ENCODE peak calls at places on chromosome 5, in four cellular contexts. D is H9, Y is mesenchymal stem cell, F is IMR-90. L is an unnamed sample.

GRCh38 chr5:176620333-176620981 is 9.9 kb downstream of the SNCB start:
- DNase-seq in F (no peak), Y (peak), D (peak), L (no peak)

GRCh38 chr5:173744527-173744926 is 128.1 kb upstream of the BOD1 start:
- DNase-seq in F (no peak), D (no peak), Y (no peak), L (no peak)

GRCh38 chr5:134577022-134577795 is 51.7 kb downstream of the JADE2 start:
- DNase-seq in F (peak), D (no peak), Y (peak), L (no peak)

GRCh38 chr5:115295775-115296129 is 702 bp downstream of the CCDC112 start:
- DNase-seq in D (no peak), Y (no peak), F (no peak), L (no peak)

GRCh38 chr5:116465411-116465810 is 109.2 kb downstream of the SEMA6A start:
- DNase-seq in F (no peak), Y (no peak), D (no peak), L (no peak)

GRCh38 chr5:53997736-53998627 is 312.4 kb downstream of the ARL15 start:
- DNase-seq in F (no peak), D (no peak), Y (no peak), L (no peak)

GRCh38 chr5:3828761-3829160 is 233.1 kb downstream of the IRX1 start:
- DNase-seq in Y (no peak), F (no peak), D (no peak), L (no peak)

GRCh38 chr5:2832394-2832793 is 80.9 kb upstream of the IRX2 start:
- DNase-seq in F (no peak), Y (no peak), D (no peak), L (no peak)

GRCh38 chr5:56684159-56684558 is 131.2 kb upstream of the MAP3K1 start:
- DNase-seq in Y (no peak), F (no peak), D (no peak), L (no peak)

GRCh38 chr5:176188506-176189193 is 49.6 kb upstream of the SIMC1 start:
- DNase-seq in D (no peak), F (no peak), Y (no peak), L (no peak)

GRCh38 chr5:41087461-41087860 is 16.3 kb upstream of the MROH2B start:
- DNase-seq in Y (no peak), D (no peak), F (peak), L (no peak)

GRCh38 chr5:170206958-170207357 is 25.8 kb upstream of the C5orf58 start:
- DNase-seq in Y (no peak), F (no peak), D (no peak), L (no peak)

GRCh38 chr5:23208959-23209431 is 298.4 kb upstream of the PRDM9 start:
- DNase-seq in Y (peak), F (peak), D (peak), L (peak)

GRCh38 chr5:151048526-151048925 is 28.1 kb downstream of the GPX3 start:
- DNase-seq in D (peak), F (no peak), Y (peak), L (peak)

GRCh38 chr5:143923634-143924265 is 111.8 kb downstream of the HMHB1 start:
- DNase-seq in Y (peak), D (no peak), F (peak), L (no peak)

GRCh38 chr5:99866740-99867139 is 668.4 kb upstream of the FAM174A start:
- DNase-seq in F (no peak), D (no peak), Y (no peak), L (no peak)

GRCh38 chr5:108801776-108802175 is 54.1 kb downstream of the FER start:
- DNase-seq in Y (peak), F (peak), D (no peak), L (no peak)

GRCh38 chr5:127916875-127917573 is 166.5 kb upstream of the SLC12A2 start:
- DNase-seq in D (no peak), F (no peak), Y (peak), L (no peak)

GRCh38 chr5:8058626-8059180 is 189.8 kb downstream of the MTRR start:
- DNase-seq in F (no peak), Y (no peak), D (no peak), L (no peak)

GRCh38 chr5:2207109-2207399 is 324.3 kb upstream of the IRX4 start:
- DNase-seq in D (no peak), F (no peak), Y (no peak), L (no peak)

GRCh38 chr5:9551567-9551966 is 5.7 kb upstream of the SEMA5A start:
- DNase-seq in F (no peak), D (no peak), Y (no peak), L (no peak)

GRCh38 chr5:166497705-166498104 is 1793.7 kb upstream of the WWC1 start:
- DNase-seq in D (no peak), Y (no peak), F (no peak), L (no peak)

GRCh38 chr5:180494510-180495181 is 467 bp downstream of the CNOT6 start:
- DNase-seq in D (peak), Y (peak), F (no peak), L (no peak)

GRCh38 chr5:175867587-175868347 is 3.6 kb upstream of the CPLX2 start:
- DNase-seq in D (peak), Y (no peak), F (no peak), L (peak)

GRCh38 chr5:34530637-34531036 is 125.5 kb upstream of the RAI14 start:
- DNase-seq in Y (no peak), F (peak), D (no peak), L (no peak)

GRCh38 chr5:79535477-79536192 is 21.7 kb upstream of the HOMER1 start:
- DNase-seq in D (no peak), F (peak), Y (peak), L (no peak)

GRCh38 chr5:131164931-131165727 is at the start of gene HINT1:
- DNase-seq in Y (peak), D (peak), F (peak), L (peak)

GRCh38 chr5:127442085-127442484 is 75.4 kb upstream of the PRRC1 start:
- DNase-seq in D (no peak), Y (peak), F (peak), L (no peak)

GRCh38 chr5:120734033-120734432 is 269.9 kb downstream of the PRR16 start:
- DNase-seq in F (no peak), D (peak), Y (no peak), L (peak)

GRCh38 chr5:26791433-26791832 is 247.0 kb downstream of the CDH9 start:
- DNase-seq in Y (peak), D (no peak), F (no peak), L (no peak)

GRCh38 chr5:57494104-57495098 is 11.8 kb upstream of the ACTBL2 start:
- DNase-seq in D (no peak), F (peak), Y (peak), L (no peak)

GRCh38 chr5:5340206-5340729 is 82.2 kb upstream of the ICE1 start:
- DNase-seq in D (peak), Y (peak), F (peak), L (peak)

GRCh38 chr5:151523335-151523734 is 67.8 kb downstream of the FAT2 start:
- DNase-seq in D (peak), Y (peak), F (peak), L (peak)

GRCh38 chr5:36928947-36929346 is 52.4 kb downstream of the NIPBL start:
- DNase-seq in D (no peak), F (peak), Y (peak), L (no peak)

DNA sequence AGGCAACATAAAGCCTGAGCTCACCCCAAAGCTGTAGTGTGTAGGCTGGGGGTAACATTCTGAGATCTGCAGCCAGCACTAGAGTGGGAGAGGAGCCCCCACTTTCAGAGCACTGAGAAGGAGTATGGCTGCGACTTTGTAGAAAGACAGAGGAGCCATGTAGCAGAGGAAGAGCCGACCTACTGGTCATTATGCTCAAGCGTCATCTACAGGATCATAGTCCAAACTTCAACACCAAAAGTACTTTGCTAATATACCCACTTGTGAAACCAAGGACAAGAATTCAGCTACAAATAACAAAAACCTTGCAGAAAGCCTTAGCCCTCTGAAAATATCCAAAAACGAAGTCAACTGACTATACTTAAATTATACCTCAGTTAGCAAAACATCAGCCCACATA is 330.1 kb downstream of the MAN2A1 start:
- DNase-seq in D (no peak), F (no peak), Y (no peak), L (no peak)
- H3K18ac ChIP-seq in D (no peak), F (no peak), Y (no peak), L (no peak)

GRCh38 chr5:38468978-38469706 is 87.3 kb downstream of the LIFR start:
- DNase-seq in Y (no peak), F (no peak), D (no peak), L (no peak)
- H3K18ac ChIP-seq in Y (peak), F (no peak), D (no peak), L (peak)

GRCh38 chr5:74506119-74506518 is 134.4 kb downstream of the ENC1 start:
- DNase-seq in D (no peak), Y (no peak), F (no peak), L (no peak)
- H3K18ac ChIP-seq in D (no peak), Y (no peak), F (no peak), L (no peak)

GRCh38 chr5:139676951-139677367 is 28.8 kb downstream of the CXXC5 start:
- DNase-seq in Y (no peak), D (no peak), F (no peak), L (no peak)
- H3K18ac ChIP-seq in Y (no peak), D (no peak), F (no peak), L (no peak)

DNA sequence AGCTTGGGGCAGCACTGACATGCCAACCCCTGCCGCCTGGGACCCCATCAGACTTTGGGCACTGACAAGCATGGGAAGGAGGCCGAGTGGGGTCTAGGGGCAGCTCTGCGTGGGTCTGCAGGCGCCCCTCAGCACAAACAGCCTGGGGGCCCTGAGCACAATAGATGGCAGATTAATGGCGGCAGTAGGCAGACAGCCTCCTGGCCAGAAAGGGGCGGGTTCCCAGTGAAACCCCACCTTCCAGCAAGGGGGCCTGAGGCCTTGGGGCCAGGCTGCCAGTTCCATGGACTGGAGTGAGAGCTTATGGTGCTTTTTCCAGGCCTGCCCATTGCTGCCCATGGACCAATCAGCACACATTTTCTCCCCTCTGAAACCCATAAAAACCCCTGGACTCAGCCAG is 2031.2 kb downstream of the EFNA5 start:
- DNase-seq in Y (no peak), F (no peak), D (peak), L (no peak)
- H3K18ac ChIP-seq in Y (no peak), F (no peak), D (no peak), L (no peak)

GRCh38 chr5:62077823-62078550 is 228.0 kb upstream of the KIF2A start:
- DNase-seq in F (no peak), Y (no peak), D (no peak), L (no peak)
- H3K18ac ChIP-seq in F (no peak), Y (no peak), D (no peak), L (peak)

GRCh38 chr5:179338123-179338676 is 7.1 kb downstream of the ADAMTS2 start:
- DNase-seq in D (no peak), F (no peak), Y (no peak), L (no peak)
- H3K18ac ChIP-seq in D (no peak), F (no peak), Y (no peak), L (no peak)

DNA sequence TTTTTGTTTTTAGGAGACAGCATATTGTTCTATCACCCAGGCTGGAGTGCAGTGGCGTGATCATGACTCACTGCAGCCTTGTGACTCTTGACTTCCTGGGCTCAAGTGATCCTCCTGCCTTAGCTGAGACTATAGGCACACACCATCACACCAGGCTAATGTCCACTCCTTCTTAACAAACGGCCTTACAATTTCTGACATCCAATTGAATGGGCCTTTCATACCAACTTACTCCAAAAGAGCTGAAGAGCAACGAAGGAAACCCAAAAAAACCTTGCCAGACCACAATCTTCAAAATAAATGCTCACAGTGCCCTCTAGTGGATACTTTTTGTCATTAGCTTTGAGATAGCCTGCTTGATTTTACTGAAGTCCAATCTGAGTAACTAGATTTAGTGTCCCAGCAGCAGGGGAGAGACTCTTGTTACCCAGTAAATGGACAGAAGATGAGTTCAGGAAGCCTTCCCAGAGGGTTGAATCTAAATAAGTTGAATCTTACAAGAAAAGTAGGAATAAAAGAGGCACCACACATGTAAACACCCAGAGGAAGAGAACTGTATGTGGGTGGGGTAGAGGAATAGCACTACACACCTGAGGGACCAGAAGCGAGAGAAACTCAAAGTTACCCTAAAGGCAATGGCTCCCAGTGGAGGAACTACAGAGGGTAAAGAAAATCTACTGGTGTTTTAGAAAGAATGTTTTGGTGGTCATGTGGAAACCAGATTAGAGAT is 9.3 kb downstream of the ZNF622 start:
- DNase-seq in Y (peak), D (no peak), F (peak), L (no peak)
- H3K18ac ChIP-seq in Y (no peak), D (no peak), F (no peak), L (no peak)

GRCh38 chr5:86875539-86875938 is 257.8 kb downstream of the COX7C start:
- DNase-seq in F (no peak), Y (no peak), D (no peak), L (no peak)
- H3K18ac ChIP-seq in F (no peak), Y (no peak), D (no peak), L (no peak)

GRCh38 chr5:109945723-109946480 is 256.2 kb downstream of the MAN2A1 start:
- DNase-seq in F (no peak), D (no peak), Y (no peak), L (no peak)
- H3K18ac ChIP-seq in F (no peak), D (no peak), Y (no peak), L (no peak)